ENCODE peak calls at places on chromosomes 4 and X, in seven cellular contexts. One of them, this sample, is unnamed.

GRCh38 chr4:5918331-5919030 is 25.6 kb upstream of the CRMP1 start:
- DNase-seq in activated CD4-positive, alpha-beta T cell treated with anti-CD3 and anti-CD28 coated beads, Interleukin-2, amount 10 ng/mL, durations not matched to agents 7 days and 5 days: no peak
- DNase-seq in frontal cortex: no peak
- DNase-seq in cerebellar cortex: no peak
- DNase-seq in dorsolateral prefrontal cortex: no peak
- DNase-seq in fibroblast of lung: no peak
- DNase-seq in B cell: no peak
- DNase-seq in this sample: no peak

GRCh38 chrX:72255864-72256263 is 17.0 kb upstream of the ERCC6L start:
- DNase-seq in frontal cortex: no peak
- DNase-seq in B cell: no peak
- DNase-seq in cerebellar cortex: no peak
- DNase-seq in fibroblast of lung: no peak
- DNase-seq in activated CD4-positive, alpha-beta T cell treated with anti-CD3 and anti-CD28 coated beads, Interleukin-2, amount 10 ng/mL, durations not matched to agents 7 days and 5 days: no peak
- DNase-seq in dorsolateral prefrontal cortex: no peak
- DNase-seq in this sample: no peak

GRCh38 chrX:72125331-72126047 is 6.2 kb downstream of the RTL5 start:
- DNase-seq in cerebellar cortex: no peak
- DNase-seq in activated CD4-positive, alpha-beta T cell treated with anti-CD3 and anti-CD28 coated beads, Interleukin-2, amount 10 ng/mL, durations not matched to agents 7 days and 5 days: no peak
- DNase-seq in fibroblast of lung: no peak
- DNase-seq in dorsolateral prefrontal cortex: no peak
- DNase-seq in frontal cortex: no peak
- DNase-seq in B cell: no peak
- DNase-seq in this sample: no peak

GRCh38 chrX:21926116-21926515 is 14.4 kb upstream of the SMS start:
- DNase-seq in B cell: no peak
- DNase-seq in cerebellar cortex: no peak
- DNase-seq in fibroblast of lung: peak
- DNase-seq in activated CD4-positive, alpha-beta T cell treated with anti-CD3 and anti-CD28 coated beads, Interleukin-2, amount 10 ng/mL, durations not matched to agents 7 days and 5 days: no peak
- DNase-seq in frontal cortex: no peak
- DNase-seq in dorsolateral prefrontal cortex: no peak
- DNase-seq in this sample: no peak

GRCh38 chrX:107683124-107683895 is 55.0 kb downstream of the PRPS1 start:
- DNase-seq in B cell: no peak
- DNase-seq in fibroblast of lung: peak
- DNase-seq in frontal cortex: no peak
- DNase-seq in dorsolateral prefrontal cortex: no peak
- DNase-seq in activated CD4-positive, alpha-beta T cell treated with anti-CD3 and anti-CD28 coated beads, Interleukin-2, amount 10 ng/mL, durations not matched to agents 7 days and 5 days: no peak
- DNase-seq in cerebellar cortex: peak
- DNase-seq in this sample: no peak

GRCh38 chr4:135418353-135418752 is 1216.8 kb upstream of the PABPC4L start:
- DNase-seq in frontal cortex: no peak
- DNase-seq in dorsolateral prefrontal cortex: no peak
- DNase-seq in B cell: no peak
- DNase-seq in cerebellar cortex: peak
- DNase-seq in activated CD4-positive, alpha-beta T cell treated with anti-CD3 and anti-CD28 coated beads, Interleukin-2, amount 10 ng/mL, durations not matched to agents 7 days and 5 days: no peak
- DNase-seq in fibroblast of lung: peak
- DNase-seq in this sample: no peak

GRCh38 chrX:146363919-146364318 is 445.7 kb upstream of the CXorf51B start:
- DNase-seq in B cell: no peak
- DNase-seq in cerebellar cortex: no peak
- DNase-seq in frontal cortex: no peak
- DNase-seq in fibroblast of lung: no peak
- DNase-seq in activated CD4-positive, alpha-beta T cell treated with anti-CD3 and anti-CD28 coated beads, Interleukin-2, amount 10 ng/mL, durations not matched to agents 7 days and 5 days: no peak
- DNase-seq in dorsolateral prefrontal cortex: no peak
- DNase-seq in this sample: no peak

GRCh38 chrX:72305286-72306084 is at the start of gene CITED1:
- DNase-seq in dorsolateral prefrontal cortex: no peak
- DNase-seq in B cell: peak
- DNase-seq in frontal cortex: no peak
- DNase-seq in activated CD4-positive, alpha-beta T cell treated with anti-CD3 and anti-CD28 coated beads, Interleukin-2, amount 10 ng/mL, durations not matched to agents 7 days and 5 days: no peak
- DNase-seq in cerebellar cortex: peak
- DNase-seq in fibroblast of lung: no peak
- DNase-seq in this sample: no peak

GRCh38 chr4:108592674-108592986 is 27.7 kb upstream of the RPL34 start:
- DNase-seq in B cell: no peak
- DNase-seq in dorsolateral prefrontal cortex: no peak
- DNase-seq in cerebellar cortex: no peak
- DNase-seq in activated CD4-positive, alpha-beta T cell treated with anti-CD3 and anti-CD28 coated beads, Interleukin-2, amount 10 ng/mL, durations not matched to agents 7 days and 5 days: no peak
- DNase-seq in fibroblast of lung: no peak
- DNase-seq in frontal cortex: no peak
- DNase-seq in this sample: no peak

GRCh38 chrX:72031634-72032033 is 100.1 kb downstream of the RTL5 start:
- DNase-seq in B cell: no peak
- DNase-seq in activated CD4-positive, alpha-beta T cell treated with anti-CD3 and anti-CD28 coated beads, Interleukin-2, amount 10 ng/mL, durations not matched to agents 7 days and 5 days: no peak
- DNase-seq in fibroblast of lung: no peak
- DNase-seq in frontal cortex: no peak
- DNase-seq in cerebellar cortex: no peak
- DNase-seq in dorsolateral prefrontal cortex: no peak
- DNase-seq in this sample: no peak